ENCODE peak calls at places on chromosomes 13 and 19, in five cellular contexts. E, D, P, Q and O are unnamed samples.

GRCh38 chr19:41225238-41226052 is 6.4 kb downstream of the AXL start:
- DNase-seq in E (no peak), D (no peak), P (peak; percentile 48), Q (no peak), O (peak; percentile 99)

GRCh38 chr13:76641056-76641455 is 245.1 kb downstream of the KCTD12 start:
- DNase-seq in E (peak; percentile 70), D (peak; percentile 25), P (no peak), Q (no peak), O (no peak)

GRCh38 chr19:16078759-16079707 is 2.7 kb downstream of the TPM4 start:
- DNase-seq in E (no peak), D (peak; percentile 80), P (peak; percentile 65), Q (no peak), O (peak; percentile 98)

GRCh38 chr19:35109395-35110112 is 6.1 kb upstream of the FXYD3 start:
- DNase-seq in E (no peak), D (no peak), P (no peak), Q (no peak), O (no peak)

GRCh38 chr13:73299787-73300186 is 241.0 kb downstream of the KLF5 start:
- DNase-seq in E (no peak), D (no peak), P (no peak), Q (no peak), O (no peak)

GRCh38 chr13:91355099-91355825 is 7.8 kb downstream of the MIR17HG start:
- DNase-seq in E (no peak), D (no peak), P (no peak), Q (no peak), O (no peak)

GRCh38 chr19:35641515-35642151 is at the start of gene ETV2:
- DNase-seq in E (no peak), D (no peak), P (no peak), Q (no peak), O (peak; percentile 28)

GRCh38 chr13:109074436-109074835 is 445.0 kb downstream of the MYO16 start:
- DNase-seq in E (no peak), D (no peak), P (no peak), Q (no peak), O (no peak)

GRCh38 chr13:30841161-30841560 is 64.9 kb upstream of the MEDAG start:
- DNase-seq in E (no peak), D (no peak), P (no peak), Q (no peak), O (no peak)

GRCh38 chr13:46348976-46349375 is 38.1 kb downstream of the RUBCNL start:
- DNase-seq in E (peak; percentile 78), D (no peak), P (no peak), Q (no peak), O (peak; percentile 58)

GRCh38 chr19:49533551-49534488 is 6.0 kb downstream of the RCN3 start:
- DNase-seq in E (peak; percentile 54), D (no peak), P (peak; percentile 81), Q (peak; percentile 47), O (peak; percentile 26)

GRCh38 chr13:60158321-60158801 is 5.4 kb downstream of the DIAPH3 start:
- DNase-seq in E (no peak), D (no peak), P (no peak), Q (no peak), O (no peak)

GRCh38 chr13:38308736-38309135 is 40.9 kb upstream of the UFM1 start:
- DNase-seq in E (no peak), D (no peak), P (no peak), Q (no peak), O (peak; percentile 95)

GRCh38 chr13:107906131-107906530 is 309.2 kb downstream of the LIG4 start:
- DNase-seq in E (no peak), D (no peak), P (no peak), Q (no peak), O (no peak)